ENCODE peak calls at places on chromosomes 3 and 15, in five cellular contexts. One of them, this sample, is unnamed.

GRCh38 chr15:51878446-51879386 is 49.3 kb downstream of the TMOD3 start:
- DNase-seq in GM10248: no peak
- DNase-seq in breast epithelium: no peak
- DNase-seq in lower leg skin: no peak
- DNase-seq in psoas muscle: no peak
- DNase-seq in this sample: no peak

GRCh38 chr15:70098170-70098460 is 398 bp upstream of the TLE3 start:
- DNase-seq in lower leg skin: no peak
- DNase-seq in GM10248: no peak
- DNase-seq in psoas muscle: no peak
- DNase-seq in breast epithelium: no peak
- DNase-seq in this sample: no peak

GRCh38 chr3:40116478-40117162 is 192.9 kb upstream of the EIF1B start:
- DNase-seq in breast epithelium: no peak
- DNase-seq in psoas muscle: no peak
- DNase-seq in GM10248: no peak
- DNase-seq in lower leg skin: no peak
- DNase-seq in this sample: no peak

GRCh38 chr15:59165726-59166125 is 40.9 kb upstream of the LDHAL6B start:
- DNase-seq in breast epithelium: peak
- DNase-seq in psoas muscle: no peak
- DNase-seq in lower leg skin: no peak
- DNase-seq in GM10248: no peak
- DNase-seq in this sample: no peak

GRCh38 chr3:45026038-45026437 is at the start of gene CLEC3B:
- DNase-seq in GM10248: no peak
- DNase-seq in lower leg skin: peak
- DNase-seq in breast epithelium: peak
- DNase-seq in psoas muscle: peak
- DNase-seq in this sample: no peak

GRCh38 chr15:67178569-67179210 is 75.8 kb downstream of the AAGAB start:
- DNase-seq in psoas muscle: no peak
- DNase-seq in breast epithelium: no peak
- DNase-seq in lower leg skin: peak
- DNase-seq in GM10248: no peak
- DNase-seq in this sample: no peak

GRCh38 chr3:179473565-179473964 is 22.3 kb upstream of the GNB4 start:
- DNase-seq in lower leg skin: no peak
- DNase-seq in GM10248: no peak
- DNase-seq in psoas muscle: no peak
- DNase-seq in breast epithelium: no peak
- DNase-seq in this sample: no peak

GRCh38 chr3:169771651-169772529 is 1.3 kb upstream of the MYNN start:
- DNase-seq in psoas muscle: peak
- DNase-seq in breast epithelium: no peak
- DNase-seq in GM10248: no peak
- DNase-seq in lower leg skin: peak
- DNase-seq in this sample: peak

GRCh38 chr3:197949767-197950660 is at the start of gene RPL35A:
- DNase-seq in psoas muscle: peak
- DNase-seq in lower leg skin: peak
- DNase-seq in GM10248: peak
- DNase-seq in breast epithelium: peak
- DNase-seq in this sample: peak

GRCh38 chr15:73727330-73728018 is 25.7 kb downstream of the INSYN1 start:
- DNase-seq in psoas muscle: no peak
- DNase-seq in GM10248: no peak
- DNase-seq in breast epithelium: no peak
- DNase-seq in lower leg skin: no peak
- DNase-seq in this sample: no peak

GRCh38 chr3:134652409-134652831 is 1.6 kb upstream of the KY start:
- DNase-seq in GM10248: no peak
- DNase-seq in psoas muscle: no peak
- DNase-seq in breast epithelium: no peak
- DNase-seq in lower leg skin: no peak
- DNase-seq in this sample: no peak

GRCh38 chr3:124213641-124214040 is 221.7 kb upstream of the ROPN1 start:
- DNase-seq in breast epithelium: no peak
- DNase-seq in lower leg skin: no peak
- DNase-seq in GM10248: no peak
- DNase-seq in psoas muscle: no peak
- DNase-seq in this sample: no peak

GRCh38 chr15:99965376-99965775 is 232.1 kb upstream of the LYSMD4 start:
- DNase-seq in psoas muscle: peak
- DNase-seq in breast epithelium: no peak
- DNase-seq in lower leg skin: peak
- DNase-seq in GM10248: no peak
- DNase-seq in this sample: no peak

GRCh38 chr15:34647569-34648334 is 64.3 kb upstream of the GOLGA8B start:
- DNase-seq in psoas muscle: no peak
- DNase-seq in lower leg skin: no peak
- DNase-seq in breast epithelium: no peak
- DNase-seq in GM10248: no peak
- DNase-seq in this sample: no peak

GRCh38 chr15:80669599-80670273 is 25.4 kb upstream of the ABHD17C start:
- DNase-seq in lower leg skin: no peak
- DNase-seq in psoas muscle: no peak
- DNase-seq in breast epithelium: no peak
- DNase-seq in GM10248: peak
- DNase-seq in this sample: no peak

GRCh38 chr3:189941679-189942078 is 179.0 kb downstream of the P3H2 start:
- DNase-seq in psoas muscle: no peak
- DNase-seq in breast epithelium: no peak
- DNase-seq in GM10248: no peak
- DNase-seq in lower leg skin: no peak
- DNase-seq in this sample: no peak

GRCh38 chr3:180278583-180279188 is 241.9 kb upstream of the PEX5L start:
- DNase-seq in breast epithelium: no peak
- DNase-seq in GM10248: peak
- DNase-seq in lower leg skin: no peak
- DNase-seq in psoas muscle: no peak
- DNase-seq in this sample: no peak

GRCh38 chr15:66136948-66137347 is 116.6 kb downstream of the MEGF11 start:
- DNase-seq in GM10248: no peak
- DNase-seq in breast epithelium: no peak
- DNase-seq in lower leg skin: no peak
- DNase-seq in psoas muscle: no peak
- DNase-seq in this sample: no peak

GRCh38 chr3:125605771-125606170 is 10.5 kb upstream of the OSBPL11 start:
- DNase-seq in GM10248: no peak
- DNase-seq in psoas muscle: no peak
- DNase-seq in lower leg skin: peak
- DNase-seq in breast epithelium: no peak
- DNase-seq in this sample: no peak

GRCh38 chr3:105417538-105418289 is 51.0 kb downstream of the ALCAM start:
- DNase-seq in lower leg skin: no peak
- DNase-seq in breast epithelium: no peak
- DNase-seq in GM10248: no peak
- DNase-seq in psoas muscle: no peak
- DNase-seq in this sample: no peak

GRCh38 chr3:138172625-138173024 is 2.1 kb downstream of the DBR1 start:
- DNase-seq in GM10248: no peak
- DNase-seq in lower leg skin: no peak
- DNase-seq in psoas muscle: no peak
- DNase-seq in breast epithelium: no peak
- DNase-seq in this sample: no peak

GRCh38 chr15:76342382-76343201 is 6.0 kb downstream of the ISL2 start:
- DNase-seq in psoas muscle: no peak
- DNase-seq in lower leg skin: no peak
- DNase-seq in breast epithelium: no peak
- DNase-seq in GM10248: no peak
- DNase-seq in this sample: no peak

GRCh38 chr3:151228291-151229125 is 25.5 kb upstream of the GPR171 start:
- DNase-seq in lower leg skin: no peak
- DNase-seq in psoas muscle: no peak
- DNase-seq in breast epithelium: no peak
- DNase-seq in GM10248: no peak
- DNase-seq in this sample: no peak

GRCh38 chr3:119681279-119681678 is 4.1 kb upstream of the COX17 start:
- DNase-seq in GM10248: peak
- DNase-seq in psoas muscle: no peak
- DNase-seq in breast epithelium: no peak
- DNase-seq in lower leg skin: no peak
- DNase-seq in this sample: no peak

GRCh38 chr15:77702211-77702957 is 69.7 kb upstream of the LINGO1 start:
- DNase-seq in GM10248: peak
- DNase-seq in lower leg skin: no peak
- DNase-seq in psoas muscle: peak
- DNase-seq in breast epithelium: no peak
- DNase-seq in this sample: no peak

GRCh38 chr15:29677871-29678431 is 144.3 kb downstream of the TJP1 start:
- DNase-seq in lower leg skin: no peak
- DNase-seq in psoas muscle: no peak
- DNase-seq in GM10248: no peak
- DNase-seq in breast epithelium: no peak
- DNase-seq in this sample: no peak

GRCh38 chr3:79317551-79318518 is 450.0 kb downstream of the ROBO1 start:
- DNase-seq in psoas muscle: no peak
- DNase-seq in breast epithelium: no peak
- DNase-seq in lower leg skin: no peak
- DNase-seq in GM10248: no peak
- DNase-seq in this sample: no peak

GRCh38 chr3:99394831-99395733 is 243.3 kb upstream of the COL8A1 start:
- DNase-seq in breast epithelium: no peak
- DNase-seq in lower leg skin: no peak
- DNase-seq in GM10248: no peak
- DNase-seq in psoas muscle: no peak
- DNase-seq in this sample: no peak

GRCh38 chr3:160929595-160929994 is 173.6 kb downstream of the PPM1L start:
- DNase-seq in psoas muscle: peak
- DNase-seq in GM10248: no peak
- DNase-seq in lower leg skin: no peak
- DNase-seq in breast epithelium: no peak
- DNase-seq in this sample: no peak

GRCh38 chr3:197025736-197026480 is 3.7 kb downstream of the MELTF start:
- DNase-seq in lower leg skin: peak
- DNase-seq in psoas muscle: no peak
- DNase-seq in GM10248: no peak
- DNase-seq in breast epithelium: peak
- DNase-seq in this sample: no peak

GRCh38 chr15:64525828-64526530 is 65.6 kb downstream of the ZNF609 start:
- DNase-seq in psoas muscle: no peak
- DNase-seq in breast epithelium: no peak
- DNase-seq in lower leg skin: no peak
- DNase-seq in GM10248: no peak
- DNase-seq in this sample: no peak

GRCh38 chr3:140013220-140013619 is 78.2 kb downstream of the CLSTN2 start:
- DNase-seq in GM10248: no peak
- DNase-seq in breast epithelium: no peak
- DNase-seq in lower leg skin: peak
- DNase-seq in psoas muscle: no peak
- DNase-seq in this sample: no peak

GRCh38 chr15:77525411-77525811 is 104.7 kb downstream of the HMG20A start:
- DNase-seq in lower leg skin: peak
- DNase-seq in breast epithelium: no peak
- DNase-seq in psoas muscle: peak
- DNase-seq in GM10248: no peak
- DNase-seq in this sample: no peak

GRCh38 chr3:20037255-20037996 is 2.8 kb upstream of the KAT2B start:
- DNase-seq in breast epithelium: no peak
- DNase-seq in psoas muscle: no peak
- DNase-seq in GM10248: no peak
- DNase-seq in lower leg skin: no peak
- DNase-seq in this sample: no peak
- TF ChIP-seq CTCF in breast epithelium: peak
- TF ChIP-seq CTCF in psoas muscle: peak
- TF ChIP-seq CTCF in GM10248: no peak
- TF ChIP-seq CTCF in lower leg skin: no peak
- TF ChIP-seq CTCF in this sample: no peak

DNA sequence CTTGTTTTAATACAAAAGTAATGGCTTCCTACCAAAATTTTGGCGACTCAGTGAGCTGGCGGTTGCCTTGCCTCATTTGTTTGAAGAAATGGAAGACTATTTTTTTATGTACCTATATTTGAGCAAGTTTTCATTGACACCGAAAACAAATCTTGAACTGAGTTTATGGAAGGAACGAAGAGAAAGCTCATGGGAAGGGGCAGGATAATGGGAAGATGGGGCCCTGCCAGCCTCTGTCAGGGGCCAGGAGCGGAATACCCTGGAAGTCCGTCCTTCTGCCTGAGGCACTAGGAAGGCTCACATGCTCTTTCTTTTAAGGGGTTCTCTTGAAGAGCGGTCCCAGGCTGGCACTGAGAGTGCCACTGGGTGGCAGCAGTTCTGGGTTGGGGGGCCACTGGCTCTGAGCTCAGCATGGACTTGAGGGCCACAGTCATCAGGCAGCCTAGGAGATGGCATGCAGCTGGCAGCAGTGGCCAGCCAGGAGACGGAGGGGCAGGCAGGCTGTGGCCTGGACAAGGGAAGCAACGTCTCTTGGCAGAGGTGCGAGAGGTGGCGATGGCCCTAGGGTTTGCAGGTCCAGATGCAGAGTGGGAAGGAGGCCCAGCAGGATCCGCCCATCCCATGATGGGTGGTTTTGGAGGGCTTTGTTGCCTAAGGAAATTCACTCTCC is 41.6 kb downstream of the ISG20 start:
- DNase-seq in lower leg skin: no peak
- DNase-seq in GM10248: no peak
- DNase-seq in psoas muscle: no peak
- DNase-seq in breast epithelium: no peak
- DNase-seq in this sample: no peak
- TF ChIP-seq CTCF in lower leg skin: no peak
- TF ChIP-seq CTCF in GM10248: no peak
- TF ChIP-seq CTCF in psoas muscle: no peak
- TF ChIP-seq CTCF in breast epithelium: no peak
- TF ChIP-seq CTCF in this sample: no peak

DNA sequence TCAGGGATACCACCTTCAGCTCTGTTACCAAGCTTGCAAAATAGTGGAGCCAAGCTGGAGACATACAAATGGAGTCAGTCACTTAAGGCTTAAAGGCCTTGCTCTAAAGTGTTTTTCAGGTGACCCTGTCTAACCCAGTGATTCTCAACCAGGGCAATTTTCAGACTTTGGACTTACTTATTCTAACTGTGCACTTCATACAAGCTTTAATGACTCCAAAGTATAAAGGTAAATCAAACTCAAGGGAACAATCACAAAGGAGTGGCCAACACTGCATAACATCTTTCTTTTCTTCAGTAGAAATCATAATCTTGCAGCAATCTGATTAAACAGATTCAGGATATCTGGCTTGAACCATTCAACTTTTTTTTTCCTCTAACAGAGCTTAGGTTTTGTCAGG is 9.4 kb downstream of the ANO10 start:
- DNase-seq in breast epithelium: no peak
- DNase-seq in GM10248: no peak
- DNase-seq in psoas muscle: no peak
- DNase-seq in lower leg skin: no peak
- DNase-seq in this sample: no peak
- TF ChIP-seq CTCF in breast epithelium: no peak
- TF ChIP-seq CTCF in GM10248: no peak
- TF ChIP-seq CTCF in psoas muscle: no peak
- TF ChIP-seq CTCF in lower leg skin: no peak
- TF ChIP-seq CTCF in this sample: no peak

DNA sequence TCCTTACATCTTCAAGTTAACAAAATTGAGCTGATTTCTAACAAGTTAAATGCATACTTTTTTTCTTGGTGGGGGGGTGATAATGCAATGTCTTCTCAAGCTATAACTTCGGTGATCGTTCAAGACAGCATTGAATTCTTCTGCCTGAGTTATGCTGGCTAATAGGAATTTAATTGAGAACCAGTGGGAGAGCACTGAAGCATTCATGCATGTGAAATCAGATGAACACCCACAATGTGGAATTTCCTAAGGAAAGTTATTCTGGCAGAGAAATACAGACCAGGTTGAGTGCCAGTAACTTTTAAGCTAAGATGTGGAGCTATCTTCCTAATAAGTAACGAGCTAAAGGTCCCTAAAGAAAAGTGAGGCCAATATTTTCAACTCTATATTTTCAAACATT is 3.0 kb downstream of the SPATA16 start:
- DNase-seq in psoas muscle: no peak
- DNase-seq in breast epithelium: no peak
- DNase-seq in GM10248: no peak
- DNase-seq in lower leg skin: no peak
- DNase-seq in this sample: no peak
- TF ChIP-seq CTCF in psoas muscle: no peak
- TF ChIP-seq CTCF in breast epithelium: no peak
- TF ChIP-seq CTCF in GM10248: no peak
- TF ChIP-seq CTCF in lower leg skin: no peak
- TF ChIP-seq CTCF in this sample: no peak

This sample was measured in CD14-positive monocyte.